ENCODE peak calls at places on chromosome 14, in five cellular contexts. One of them, this sample, is unnamed.

GRCh38 chr14:65872536-65872935 is 460.0 kb downstream of the FUT8 start:
- DNase-seq in heart left ventricle: no peak
- DNase-seq in mesothelial cell of epicardium: no peak
- DNase-seq in brain microvascular endothelial cell: no peak
- DNase-seq in cardiac muscle cell: peak; percentile 57
- DNase-seq in this sample: no peak

GRCh38 chr14:68662395-68662794 is 130.5 kb downstream of the ZFP36L1 start:
- DNase-seq in cardiac muscle cell: no peak
- DNase-seq in heart left ventricle: no peak
- DNase-seq in mesothelial cell of epicardium: no peak
- DNase-seq in brain microvascular endothelial cell: no peak
- DNase-seq in this sample: no peak

GRCh38 chr14:99730876-99731351 is 46.8 kb downstream of the CYP46A1 start:
- DNase-seq in heart left ventricle: peak; percentile 56
- DNase-seq in cardiac muscle cell: no peak
- DNase-seq in brain microvascular endothelial cell: no peak
- DNase-seq in mesothelial cell of epicardium: peak; percentile 18
- DNase-seq in this sample: no peak

GRCh38 chr14:97995038-97995437 is 1197.9 kb downstream of the VRK1 start:
- DNase-seq in cardiac muscle cell: no peak
- DNase-seq in mesothelial cell of epicardium: no peak
- DNase-seq in brain microvascular endothelial cell: no peak
- DNase-seq in heart left ventricle: no peak
- DNase-seq in this sample: no peak

GRCh38 chr14:60168841-60169240 is 3.6 kb upstream of the DHRS7 start:
- DNase-seq in brain microvascular endothelial cell: no peak
- DNase-seq in mesothelial cell of epicardium: no peak
- DNase-seq in cardiac muscle cell: no peak
- DNase-seq in heart left ventricle: no peak
- DNase-seq in this sample: no peak

GRCh38 chr14:100346306-100347091 is 23.4 kb downstream of the SLC25A47 start:
- DNase-seq in mesothelial cell of epicardium: no peak
- DNase-seq in brain microvascular endothelial cell: no peak
- DNase-seq in cardiac muscle cell: no peak
- DNase-seq in heart left ventricle: no peak
- DNase-seq in this sample: no peak

GRCh38 chr14:51507556-51508511 is 143.9 kb upstream of the FRMD6 start:
- DNase-seq in heart left ventricle: peak; percentile 79
- DNase-seq in brain microvascular endothelial cell: peak; percentile 14
- DNase-seq in mesothelial cell of epicardium: peak; percentile 23
- DNase-seq in cardiac muscle cell: peak; percentile 78
- DNase-seq in this sample: peak; percentile 84

GRCh38 chr14:75662966-75663365 is 1.9 kb downstream of the TTLL5 start:
- DNase-seq in brain microvascular endothelial cell: no peak
- DNase-seq in heart left ventricle: no peak
- DNase-seq in mesothelial cell of epicardium: no peak
- DNase-seq in cardiac muscle cell: no peak
- DNase-seq in this sample: no peak

GRCh38 chr14:72155379-72155993 is 223.3 kb downstream of the RGS6 start:
- DNase-seq in brain microvascular endothelial cell: no peak
- DNase-seq in cardiac muscle cell: no peak
- DNase-seq in heart left ventricle: no peak
- DNase-seq in mesothelial cell of epicardium: no peak
- DNase-seq in this sample: no peak

GRCh38 chr14:75254381-75254821 is 24.2 kb upstream of the FOS start:
- DNase-seq in brain microvascular endothelial cell: no peak
- DNase-seq in cardiac muscle cell: no peak
- DNase-seq in heart left ventricle: no peak
- DNase-seq in mesothelial cell of epicardium: no peak
- DNase-seq in this sample: no peak

GRCh38 chr14:71754422-71755095 is 177.7 kb upstream of the RGS6 start:
- DNase-seq in heart left ventricle: no peak
- DNase-seq in brain microvascular endothelial cell: no peak
- DNase-seq in cardiac muscle cell: no peak
- DNase-seq in mesothelial cell of epicardium: no peak
- DNase-seq in this sample: no peak

GRCh38 chr14:49946320-49947141 is 53.6 kb downstream of the ARF6 start:
- DNase-seq in brain microvascular endothelial cell: peak; percentile 65
- DNase-seq in heart left ventricle: no peak
- DNase-seq in mesothelial cell of epicardium: no peak
- DNase-seq in cardiac muscle cell: peak; percentile 73
- DNase-seq in this sample: peak; percentile 69

GRCh38 chr14:103298620-103299019 is 35.4 kb upstream of the EIF5 start:
- DNase-seq in mesothelial cell of epicardium: no peak
- DNase-seq in cardiac muscle cell: no peak
- DNase-seq in brain microvascular endothelial cell: no peak
- DNase-seq in heart left ventricle: no peak
- DNase-seq in this sample: no peak
- TF ChIP-seq CTCF in mesothelial cell of epicardium: no peak
- TF ChIP-seq CTCF in cardiac muscle cell: no peak
- TF ChIP-seq CTCF in brain microvascular endothelial cell: no peak
- TF ChIP-seq CTCF in heart left ventricle: no peak
- TF ChIP-seq CTCF in this sample: no peak

GRCh38 chr14:31549817-31550216 is 11.4 kb upstream of the NUBPL start:
- DNase-seq in brain microvascular endothelial cell: no peak
- DNase-seq in heart left ventricle: no peak
- DNase-seq in mesothelial cell of epicardium: no peak
- DNase-seq in cardiac muscle cell: no peak
- DNase-seq in this sample: no peak

GRCh38 chr14:31545328-31545727 is 15.9 kb upstream of the NUBPL start:
- DNase-seq in mesothelial cell of epicardium: no peak
- DNase-seq in heart left ventricle: no peak
- DNase-seq in brain microvascular endothelial cell: no peak
- DNase-seq in cardiac muscle cell: no peak
- DNase-seq in this sample: no peak

GRCh38 chr14:31541702-31542101 is 19.5 kb upstream of the NUBPL start:
- DNase-seq in brain microvascular endothelial cell: no peak
- DNase-seq in cardiac muscle cell: no peak
- DNase-seq in heart left ventricle: no peak
- DNase-seq in mesothelial cell of epicardium: no peak
- DNase-seq in this sample: no peak

GRCh38 chr14:31543969-31544799 is 17.0 kb upstream of the NUBPL start:
- DNase-seq in cardiac muscle cell: peak; percentile 27
- DNase-seq in heart left ventricle: no peak
- DNase-seq in brain microvascular endothelial cell: no peak
- DNase-seq in mesothelial cell of epicardium: no peak
- DNase-seq in this sample: peak; percentile 9
- TF ChIP-seq CTCF in cardiac muscle cell: peak; percentile 41
- TF ChIP-seq CTCF in heart left ventricle: peak; percentile 46
- TF ChIP-seq CTCF in brain microvascular endothelial cell: peak; percentile 49
- TF ChIP-seq CTCF in mesothelial cell of epicardium: peak; percentile 6
- TF ChIP-seq CTCF in this sample: peak; percentile 39

GRCh38 chr14:25411933-25412757 is 362.2 kb upstream of the STXBP6 start:
- DNase-seq in cardiac muscle cell: peak; percentile 5
- DNase-seq in heart left ventricle: no peak
- DNase-seq in brain microvascular endothelial cell: no peak
- DNase-seq in mesothelial cell of epicardium: no peak
- DNase-seq in this sample: peak; percentile 1

DNA sequence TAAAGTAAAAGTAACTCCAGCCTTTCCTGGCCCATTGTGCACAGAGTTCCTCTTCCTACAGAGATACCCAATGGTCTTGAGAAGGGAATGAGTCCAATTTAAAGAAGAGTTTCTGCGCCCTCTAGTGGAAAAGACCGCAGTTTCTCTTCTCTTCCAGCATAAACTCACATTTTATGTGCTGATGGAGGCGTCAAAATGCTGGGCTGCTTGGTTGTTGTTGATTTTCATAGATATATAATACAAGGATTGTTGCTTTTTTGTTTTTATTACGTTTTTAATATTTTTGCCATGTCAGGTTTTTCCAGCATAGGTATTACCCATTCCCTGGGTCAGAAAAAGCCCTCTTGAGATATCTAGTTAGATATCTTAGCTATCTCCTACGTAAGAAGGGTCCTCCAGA is 356.9 kb upstream of the STXBP6 start:
- DNase-seq in heart left ventricle: no peak
- DNase-seq in cardiac muscle cell: peak; percentile 28
- DNase-seq in brain microvascular endothelial cell: peak; percentile 1
- DNase-seq in mesothelial cell of epicardium: no peak
- DNase-seq in this sample: no peak
- TF ChIP-seq CTCF in heart left ventricle: peak; percentile 38
- TF ChIP-seq CTCF in cardiac muscle cell: peak; percentile 33
- TF ChIP-seq CTCF in brain microvascular endothelial cell: peak; percentile 33
- TF ChIP-seq CTCF in mesothelial cell of epicardium: peak; percentile 46
- TF ChIP-seq CTCF in this sample: peak; percentile 22

DNA sequence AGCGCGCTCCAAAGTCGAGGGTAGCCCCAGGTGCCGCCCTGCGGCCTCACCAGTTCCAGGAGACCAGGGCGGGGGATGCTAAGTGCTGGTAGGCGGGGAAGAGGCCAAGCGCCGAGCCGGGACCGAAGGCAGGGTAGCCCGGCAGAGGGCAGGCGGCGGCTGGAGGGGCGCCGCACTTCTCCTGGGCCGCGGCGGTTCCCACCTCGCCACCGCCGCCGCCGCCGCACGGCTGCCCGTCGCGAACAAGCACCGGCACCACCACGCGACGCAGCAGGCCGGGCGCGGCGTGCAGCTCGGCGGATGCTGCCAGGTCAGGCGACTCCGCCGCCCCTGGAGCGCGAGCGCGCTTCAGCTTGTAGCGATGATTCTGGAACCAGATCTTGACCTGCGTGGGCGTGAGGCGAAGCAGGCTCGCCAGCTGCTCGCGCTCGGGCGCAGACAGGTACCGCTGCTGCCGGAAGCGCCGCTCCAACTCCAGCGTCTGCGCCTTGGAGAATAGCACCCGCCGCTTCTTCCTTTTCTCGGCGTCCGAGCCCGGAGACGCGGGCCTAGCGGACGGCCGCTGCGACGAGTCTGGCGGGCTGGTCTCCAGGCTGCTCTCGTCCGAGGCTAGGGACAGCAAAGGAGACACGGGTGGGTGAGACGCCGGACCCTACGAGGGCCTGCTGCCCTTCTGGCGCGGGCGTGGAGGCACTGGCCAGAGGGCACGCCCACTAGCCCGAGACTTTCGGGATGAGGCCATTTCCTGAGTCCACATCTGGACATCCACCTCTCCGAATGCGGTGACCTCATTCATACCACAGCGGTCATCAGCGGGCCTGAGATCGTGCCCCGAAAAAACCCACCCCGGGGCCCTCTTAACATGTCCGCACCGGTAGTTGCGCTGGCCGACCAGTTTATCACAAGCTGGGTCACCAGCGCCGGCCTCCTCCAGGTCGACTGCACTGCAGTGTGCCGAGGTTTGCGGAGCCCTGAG is 1.3 kb downstream of the NKX2-8 start:
- DNase-seq in brain microvascular endothelial cell: no peak
- DNase-seq in heart left ventricle: peak; percentile 56
- DNase-seq in mesothelial cell of epicardium: no peak
- DNase-seq in cardiac muscle cell: peak; percentile 39
- DNase-seq in this sample: peak; percentile 38
- TF ChIP-seq CTCF in brain microvascular endothelial cell: no peak
- TF ChIP-seq CTCF in heart left ventricle: no peak
- TF ChIP-seq CTCF in mesothelial cell of epicardium: no peak
- TF ChIP-seq CTCF in cardiac muscle cell: no peak
- TF ChIP-seq CTCF in this sample: no peak

GRCh38 chr14:46250113-46250703 is 401.4 kb downstream of the RPL10L start:
- DNase-seq in cardiac muscle cell: peak; percentile 24
- DNase-seq in brain microvascular endothelial cell: peak; percentile 45
- DNase-seq in heart left ventricle: no peak
- DNase-seq in mesothelial cell of epicardium: no peak
- DNase-seq in this sample: peak; percentile 14
- TF ChIP-seq CTCF in cardiac muscle cell: peak; percentile 49
- TF ChIP-seq CTCF in brain microvascular endothelial cell: peak; percentile 62
- TF ChIP-seq CTCF in heart left ventricle: peak; percentile 46
- TF ChIP-seq CTCF in mesothelial cell of epicardium: peak; percentile 63
- TF ChIP-seq CTCF in this sample: peak; percentile 59

GRCh38 chr14:21241218-21241819 is 27.9 kb downstream of the HNRNPC start:
- DNase-seq in brain microvascular endothelial cell: no peak
- DNase-seq in heart left ventricle: no peak
- DNase-seq in cardiac muscle cell: peak; percentile 54
- DNase-seq in mesothelial cell of epicardium: no peak
- DNase-seq in this sample: peak; percentile 32
- TF ChIP-seq CTCF in brain microvascular endothelial cell: no peak
- TF ChIP-seq CTCF in heart left ventricle: peak; percentile 57
- TF ChIP-seq CTCF in cardiac muscle cell: peak; percentile 41
- TF ChIP-seq CTCF in mesothelial cell of epicardium: peak; percentile 55
- TF ChIP-seq CTCF in this sample: peak; percentile 26

GRCh38 chr14:28382460-28383220 is 383.9 kb upstream of the FOXG1 start:
- DNase-seq in heart left ventricle: no peak
- DNase-seq in mesothelial cell of epicardium: no peak
- DNase-seq in brain microvascular endothelial cell: peak; percentile 45
- DNase-seq in cardiac muscle cell: peak; percentile 84
- DNase-seq in this sample: peak; percentile 93
- TF ChIP-seq CTCF in heart left ventricle: no peak
- TF ChIP-seq CTCF in mesothelial cell of epicardium: no peak
- TF ChIP-seq CTCF in brain microvascular endothelial cell: no peak
- TF ChIP-seq CTCF in cardiac muscle cell: no peak
- TF ChIP-seq CTCF in this sample: no peak